ENCODE peak calls at places on chromosomes 5 and 9, in four cellular contexts. K, W, J and Z are unnamed samples.

GRCh38 chr5:127602481-127602880 is 46.4 kb upstream of the CTXN3 start:
- DNase-seq in W (no peak), J (peak), K (no peak), Z (no peak)

GRCh38 chr5:135140805-135141204 is 106.8 kb upstream of the PITX1 start:
- DNase-seq in W (no peak), J (no peak), K (no peak), Z (no peak)

GRCh38 chr9:122053056-122053455 is 40.1 kb downstream of the TTLL11 start:
- DNase-seq in K (no peak), J (no peak), W (no peak), Z (no peak)

GRCh38 chr5:2167671-2168070 is 284.9 kb upstream of the IRX4 start:
- DNase-seq in J (no peak), K (no peak), W (no peak), Z (no peak)

GRCh38 chr5:177112589-177113220 is 20.9 kb upstream of the NSD1 start:
- DNase-seq in J (no peak), K (no peak), W (no peak), Z (no peak)

GRCh38 chr9:88835038-88835466 is 156.2 kb upstream of the S1PR3 start:
- DNase-seq in W (no peak), J (no peak), K (peak), Z (no peak)

GRCh38 chr5:14035859-14036440 is 91.5 kb upstream of the DNAH5 start:
- DNase-seq in K (no peak), W (peak), J (no peak), Z (peak)

GRCh38 chr5:91225848-91226686 is 157.1 kb downstream of the ARRDC3 start:
- DNase-seq in W (peak), K (peak), J (peak), Z (no peak)

GRCh38 chr5:168706655-168707069 is 127.5 kb upstream of the PANK3 start:
- DNase-seq in J (peak), W (peak), K (no peak), Z (peak)

GRCh38 chr9:124349675-124350484 is 65.4 kb downstream of the PSMB7 start:
- DNase-seq in J (no peak), K (no peak), W (no peak), Z (no peak)
- TF ChIP-seq SP1 in J (no peak), K (no peak), W (no peak), Z (no peak)

GRCh38 chr5:150512368-150512747 is 4.4 kb downstream of the NDST1 start:
- DNase-seq in K (no peak), W (no peak), J (no peak), Z (no peak)

GRCh38 chr5:150509992-150510391 is 2.1 kb downstream of the NDST1 start:
- DNase-seq in W (no peak), J (no peak), K (no peak), Z (no peak)

GRCh38 chr5:150508828-150509227 is 897 bp downstream of the NDST1 start:
- DNase-seq in W (no peak), K (no peak), J (no peak), Z (no peak)

GRCh38 chr5:150511641-150512367 is 3.9 kb downstream of the NDST1 start:
- DNase-seq in W (no peak), K (no peak), J (no peak), Z (no peak)

DNA sequence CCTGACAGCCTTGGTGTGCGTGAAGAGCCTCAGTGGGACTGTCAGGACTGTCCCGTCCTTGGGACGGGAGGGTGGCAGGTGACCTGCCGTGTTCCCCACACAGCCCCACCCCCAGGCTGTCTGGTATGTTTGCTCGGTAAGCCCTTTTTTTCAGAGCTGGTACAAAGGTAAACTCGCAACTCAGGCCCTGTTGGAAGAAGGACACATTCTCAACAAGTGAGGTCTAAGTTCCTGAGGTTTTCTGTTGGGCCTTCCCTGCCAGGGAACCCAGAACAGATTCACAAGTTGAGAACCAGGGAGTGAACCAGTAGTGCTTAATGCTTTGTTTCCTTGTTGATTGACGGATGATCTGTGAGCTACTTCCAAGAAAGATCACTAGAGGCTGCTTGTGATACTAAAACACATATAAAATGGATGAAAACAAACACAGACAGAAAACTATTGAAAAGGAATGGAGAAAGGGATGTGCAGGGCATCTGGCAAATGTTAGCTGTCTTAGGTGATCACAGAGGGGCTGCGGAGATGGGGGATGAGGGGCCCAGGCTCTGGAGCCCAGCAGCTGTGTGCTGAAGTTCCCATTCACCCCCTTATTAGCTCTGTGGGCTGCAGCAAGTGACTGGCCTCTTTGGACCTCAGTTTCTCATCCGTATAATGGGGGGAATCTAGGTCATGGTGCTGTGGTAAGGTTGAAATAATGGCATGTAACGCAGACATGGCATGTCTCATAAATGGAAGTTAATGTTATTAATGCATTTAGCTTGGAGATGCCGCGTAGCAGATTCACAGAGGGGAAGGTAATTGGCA is 2.7 kb downstream of the NDST1 start:
- DNase-seq in W (peak), J (no peak), K (no peak), Z (no peak)
- TF ChIP-seq SUZ12 in W (no peak), J (no peak), K (no peak), Z (no peak)

GRCh38 chr9:95580812-95581761 is 64.3 kb upstream of the PTCH1 start:
- DNase-seq in J (no peak), W (no peak), K (no peak), Z (peak)
- TF ChIP-seq SP1 in J (no peak), W (no peak), K (no peak), Z (no peak)

GRCh38 chr9:94082956-94083355 is 1.3 kb upstream of the PTPDC1 start:
- DNase-seq in K (no peak), J (no peak), W (no peak), Z (no peak)

GRCh38 chr9:94083384-94083783 is 880 bp upstream of the PTPDC1 start:
- DNase-seq in K (no peak), J (no peak), W (no peak), Z (no peak)

GRCh38 chr9:94082553-94082952 is 1.7 kb upstream of the PTPDC1 start:
- DNase-seq in J (no peak), K (no peak), W (no peak), Z (no peak)

GRCh38 chr9:94081864-94082468 is 2.3 kb upstream of the PTPDC1 start:
- DNase-seq in W (no peak), K (no peak), J (no peak), Z (no peak)

GRCh38 chr9:94081435-94081834 is 2.8 kb upstream of the PTPDC1 start:
- DNase-seq in J (no peak), K (no peak), W (no peak), Z (no peak)
- TF ChIP-seq SUZ12 in J (no peak), K (no peak), W (no peak), Z (no peak)

DNA sequence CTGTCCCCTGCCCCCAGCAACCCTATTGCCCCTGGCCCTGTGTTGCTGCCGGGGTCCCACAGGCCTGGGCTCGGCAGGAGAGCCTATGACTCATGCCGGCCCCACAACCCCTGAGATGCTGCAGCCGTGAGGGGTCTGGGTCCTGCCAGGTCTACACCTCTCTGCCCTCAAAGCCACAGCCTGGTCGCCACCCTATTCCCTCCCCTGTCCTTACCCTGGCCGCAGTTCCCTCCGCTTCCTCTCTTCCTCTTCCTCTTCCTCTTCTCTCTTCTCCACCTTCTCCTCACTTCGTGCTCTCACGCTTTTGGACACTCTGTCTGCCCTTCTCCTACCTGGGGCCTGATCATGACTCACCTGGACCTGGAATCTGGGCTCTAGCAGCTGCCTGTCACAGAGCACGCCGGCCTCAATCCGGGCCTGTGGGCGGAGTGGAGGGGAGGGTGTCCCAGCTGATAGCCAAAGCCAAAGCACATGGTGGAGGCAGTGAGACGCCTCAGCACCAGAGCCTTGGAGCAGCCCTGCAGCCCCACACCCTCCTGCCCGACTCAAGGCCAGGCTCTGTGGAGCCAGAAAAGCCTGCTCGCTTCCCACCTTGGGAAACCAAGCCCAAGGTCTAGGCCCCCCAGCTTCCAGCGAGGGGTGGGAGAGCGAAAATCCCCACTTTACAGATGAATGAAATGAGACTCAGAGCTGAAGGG is 26.8 kb upstream of the CSF1R start:
- DNase-seq in J (peak), K (no peak), W (no peak), Z (no peak)
- TF ChIP-seq SP1 in J (no peak), K (no peak), W (no peak), Z (no peak)

DNA sequence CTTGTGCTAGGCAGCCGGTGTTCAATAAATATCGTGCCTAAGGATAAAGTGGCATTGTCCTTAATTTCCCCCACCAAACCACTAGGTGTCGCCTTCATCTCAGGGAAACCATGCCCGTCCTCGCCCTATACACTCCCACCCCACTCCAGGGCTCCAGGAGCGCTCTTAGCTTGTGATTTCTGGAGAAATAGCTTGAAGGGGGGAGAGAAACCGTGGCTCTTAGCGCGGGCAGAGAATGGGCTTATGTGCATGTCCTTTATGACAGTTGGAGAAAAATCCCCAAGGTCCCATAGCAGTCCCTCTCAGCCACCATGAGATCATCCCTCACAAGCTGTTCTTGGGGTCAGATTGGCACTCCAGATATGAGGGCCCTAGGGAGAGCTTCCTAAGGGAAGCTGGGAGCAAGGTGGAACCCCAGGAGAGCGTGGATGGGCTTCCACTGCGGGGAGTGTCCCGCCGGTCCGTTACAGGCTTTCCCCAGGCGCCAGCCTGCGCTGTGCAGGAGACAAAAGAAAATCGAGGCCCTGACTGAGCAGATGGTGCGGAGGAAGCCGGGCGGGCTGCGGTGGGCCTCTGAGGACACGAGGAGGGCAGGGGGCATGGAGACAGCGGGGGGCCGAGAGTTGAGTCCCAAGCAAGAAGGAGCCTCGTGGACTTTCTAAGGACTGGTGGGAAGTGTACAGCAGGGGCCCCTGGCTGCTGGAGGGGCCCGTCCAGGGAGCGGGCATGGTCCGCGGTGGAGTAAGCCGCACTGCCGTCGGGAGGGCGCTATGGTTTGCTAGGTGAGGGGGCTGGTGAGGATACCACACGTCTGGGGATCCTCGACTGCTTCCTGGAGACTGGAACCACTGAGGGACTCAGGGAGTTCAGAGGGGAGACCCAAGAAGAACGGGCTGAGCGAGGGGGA is 753 bp upstream of the NPR2 start:
- DNase-seq in W (peak), J (peak), K (no peak), Z (peak)
- TF ChIP-seq SUZ12 in W (no peak), J (no peak), K (no peak), Z (no peak)

DNA sequence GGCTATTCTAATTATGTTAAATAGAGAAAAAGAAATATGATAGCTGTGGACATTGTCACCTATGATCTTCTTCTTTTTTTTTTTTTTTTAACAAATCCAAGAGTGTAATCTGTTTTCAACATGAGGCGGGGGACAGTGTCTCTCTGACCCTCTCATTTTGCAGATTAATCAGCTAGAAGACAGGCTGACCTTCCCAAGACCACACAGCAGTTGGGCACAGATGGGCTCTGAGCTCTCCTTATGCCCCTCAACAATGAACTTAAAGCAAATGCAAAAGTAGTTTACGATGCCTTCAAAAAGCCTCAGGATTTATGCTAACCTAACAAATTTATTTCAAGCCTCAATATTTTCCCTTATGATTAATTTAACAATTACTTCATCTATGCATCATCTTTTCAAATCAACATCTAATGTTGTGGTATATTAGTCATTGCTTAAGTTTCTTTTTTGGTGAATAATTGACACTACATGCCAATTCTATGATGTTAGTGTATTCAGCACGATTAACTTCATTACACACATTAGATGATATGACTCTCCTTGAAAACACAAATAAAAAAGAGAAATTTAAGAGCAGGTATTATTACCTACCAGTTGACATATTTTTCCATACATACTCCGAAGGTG is 7.4 kb downstream of the NFIL3 start:
- DNase-seq in J (no peak), W (no peak), K (no peak), Z (no peak)
- TF ChIP-seq SP1 in J (no peak), W (no peak), K (no peak), Z (no peak)